ENCODE peak calls at places on chromosome 17, in ten cellular contexts. V is heart right ventricle; W is CD8-positive, alpha-beta T cell; I is CD4-positive, alpha-beta T cell; C is K562; A is fibroblast of the aortic adventitia; U is esophagus squamous epithelium; E is PC-3; G is fibroblast of villous mesenchyme; Z is A673. S is an unnamed sample.

GRCh38 chr17:70139449-70139993 is 29.8 kb upstream of the KCNJ2 start:
- DNase-seq in Z (no peak), E (no peak), V (no peak), C (no peak), W (no peak), G (no peak), A (no peak), I (no peak), U (no peak), S (no peak)

GRCh38 chr17:29136998-29137730 is 43.0 kb downstream of the MYO18A start:
- DNase-seq in G (no peak), V (no peak), I (no peak), W (no peak), Z (no peak), U (no peak), C (no peak), A (peak; percentile 34), E (peak; percentile 9), S (no peak)

GRCh38 chr17:44360826-44361225 is 2.8 kb downstream of the FAM171A2 start:
- DNase-seq in U (no peak), V (no peak), E (no peak), Z (no peak), C (peak; percentile 65), G (peak; percentile 67), A (peak; percentile 43), I (no peak), W (no peak), S (no peak)

GRCh38 chr17:37067555-37068111 is 118.9 kb downstream of the AATF start:
- DNase-seq in A (peak; percentile 58), W (no peak), C (peak; percentile 43), U (no peak), I (no peak), V (peak; percentile 22), E (peak; percentile 87), G (peak; percentile 87), Z (no peak), S (no peak)

GRCh38 chr17:58334661-58335060 is 6.1 kb upstream of the TSPOAP1 start:
- DNase-seq in C (no peak), V (no peak), W (no peak), I (no peak), U (no peak), E (no peak), Z (no peak), G (no peak), A (no peak), S (no peak)

GRCh38 chr17:29835438-29836351 is 94.3 kb downstream of the SSH2 start:
- DNase-seq in U (no peak), E (peak; percentile 10), I (no peak), Z (no peak), V (no peak), C (no peak), W (no peak), G (no peak), A (peak; percentile 70), S (no peak)

GRCh38 chr17:63476857-63477470 is at the start of gene ACE:
- DNase-seq in I (peak; percentile 31), E (peak; percentile 54), U (no peak), Z (peak; percentile 36), W (no peak), C (peak; percentile 80), V (peak; percentile 45), A (no peak), G (peak; percentile 13), S (peak; percentile 73)

GRCh38 chr17:81551458-81552243 is 502 bp downstream of the FAAP100 start:
- DNase-seq in G (peak; percentile 58), A (no peak), W (no peak), E (peak; percentile 22), Z (no peak), I (no peak), U (no peak), V (peak; percentile 27), C (peak; percentile 86), S (peak; percentile 62)

GRCh38 chr17:45410144-45411091 is 22.3 kb downstream of the ARHGAP27 start:
- DNase-seq in A (no peak), Z (no peak), V (no peak), G (no peak), I (peak; percentile 40), W (no peak), U (no peak), E (no peak), C (no peak), S (peak; percentile 88)

GRCh38 chr17:37608369-37609169 is 649 bp downstream of the SYNRG start:
- DNase-seq in Z (peak; percentile 40), G (peak; percentile 51), U (no peak), I (no peak), C (no peak), A (peak; percentile 40), W (no peak), E (peak; percentile 2), V (no peak), S (peak; percentile 18)

GRCh38 chr17:16923097-16923903 is 48.6 kb downstream of the TNFRSF13B start:
- DNase-seq in A (no peak), W (no peak), C (no peak), G (no peak), Z (no peak), I (no peak), U (no peak), V (no peak), E (no peak), S (no peak)

GRCh38 chr17:48834973-48835372 is 4.1 kb downstream of the CALCOCO2 start:
- DNase-seq in U (no peak), I (no peak), E (no peak), Z (no peak), A (no peak), V (no peak), G (no peak), C (no peak), W (no peak), S (no peak)

GRCh38 chr17:63029520-63029919 is 63.5 kb downstream of the TANC2 start:
- DNase-seq in G (no peak), C (no peak), W (no peak), V (no peak), E (peak; percentile 62), U (no peak), Z (no peak), I (no peak), A (peak; percentile 69), S (no peak)

GRCh38 chr17:66272699-66273390 is 29.6 kb upstream of the PRKCA start:
- DNase-seq in U (no peak), E (peak; percentile 96), G (peak; percentile 79), A (peak; percentile 97), V (no peak), W (no peak), I (no peak), Z (peak; percentile 27), C (peak; percentile 47), S (no peak)

GRCh38 chr17:47189732-47190621 is 882 bp upstream of the CDC27 start:
- DNase-seq in A (no peak), Z (no peak), G (no peak), W (no peak), U (no peak), I (no peak), V (no peak), C (no peak), E (no peak), S (no peak)

DNA sequence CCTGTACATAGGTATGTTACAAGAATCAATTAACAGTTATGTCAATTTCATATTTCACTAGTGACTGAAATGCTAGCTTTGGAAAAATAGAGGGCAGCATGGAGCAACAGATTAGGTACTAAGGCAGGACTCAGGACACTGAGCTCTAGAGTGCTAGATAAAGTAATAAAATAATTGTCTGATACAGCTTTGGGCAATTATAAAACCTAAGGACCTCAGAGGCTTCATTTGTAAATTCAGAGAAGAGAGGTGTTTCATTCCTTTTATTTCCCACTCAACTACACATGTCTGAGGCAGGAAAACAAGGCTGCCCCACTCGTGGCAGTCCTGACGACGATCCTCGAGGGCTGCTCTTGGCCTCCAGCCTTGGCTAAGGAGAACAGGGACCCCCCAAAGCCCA is 81.5 kb downstream of the CA4 start:
- DNase-seq in E (peak; percentile 61), G (peak; percentile 33), V (no peak), A (peak; percentile 51), C (no peak), U (no peak), I (no peak), Z (peak; percentile 64), W (no peak), S (peak; percentile 27)
- TF ChIP-seq CTCF in E (peak; percentile 87), G (peak; percentile 54), V (peak; percentile 51), A (peak; percentile 59), C (peak; percentile 46), U (peak; percentile 10), I (peak; percentile 48), Z (peak; percentile 71), W (no peak), S (peak; percentile 33)

DNA sequence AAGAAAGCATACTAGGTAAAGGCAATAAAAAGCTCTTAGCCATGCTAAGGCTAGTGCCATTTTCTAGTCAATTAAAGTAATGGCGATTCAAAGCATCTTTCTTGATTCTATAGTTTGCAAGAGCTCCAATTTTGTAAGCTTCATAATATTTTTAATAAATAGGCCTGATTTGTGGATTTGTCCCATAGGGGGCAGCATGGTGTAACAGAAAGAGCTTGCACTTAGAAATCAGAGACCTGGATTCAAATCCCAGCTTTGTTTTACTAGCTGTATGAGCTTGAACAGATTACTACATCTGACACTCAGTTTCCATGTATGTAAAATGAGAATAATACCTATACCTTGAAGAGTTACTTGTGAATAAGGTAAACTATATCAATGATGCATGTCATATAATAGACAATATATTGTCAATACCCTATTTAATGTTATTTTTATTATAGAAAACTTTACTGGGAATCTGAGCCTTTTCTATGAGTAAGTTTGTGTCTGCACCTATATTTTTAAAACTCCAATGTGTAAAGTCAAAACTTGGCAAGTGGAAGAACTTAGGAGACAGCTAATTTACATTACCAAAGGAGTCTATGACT is 93.6 kb upstream of the NOG start:
- DNase-seq in I (no peak), G (peak; percentile 30), U (no peak), W (no peak), C (peak; percentile 23), A (peak; percentile 21), Z (peak; percentile 57), E (peak; percentile 73), V (no peak), S (no peak)
- TF ChIP-seq CTCF in I (peak; percentile 42), G (peak; percentile 36), U (peak; percentile 45), W (peak; percentile 39), C (peak; percentile 55), A (peak; percentile 29), Z (peak; percentile 64), E (peak; percentile 86), V (peak; percentile 49), S (peak; percentile 24)

DNA sequence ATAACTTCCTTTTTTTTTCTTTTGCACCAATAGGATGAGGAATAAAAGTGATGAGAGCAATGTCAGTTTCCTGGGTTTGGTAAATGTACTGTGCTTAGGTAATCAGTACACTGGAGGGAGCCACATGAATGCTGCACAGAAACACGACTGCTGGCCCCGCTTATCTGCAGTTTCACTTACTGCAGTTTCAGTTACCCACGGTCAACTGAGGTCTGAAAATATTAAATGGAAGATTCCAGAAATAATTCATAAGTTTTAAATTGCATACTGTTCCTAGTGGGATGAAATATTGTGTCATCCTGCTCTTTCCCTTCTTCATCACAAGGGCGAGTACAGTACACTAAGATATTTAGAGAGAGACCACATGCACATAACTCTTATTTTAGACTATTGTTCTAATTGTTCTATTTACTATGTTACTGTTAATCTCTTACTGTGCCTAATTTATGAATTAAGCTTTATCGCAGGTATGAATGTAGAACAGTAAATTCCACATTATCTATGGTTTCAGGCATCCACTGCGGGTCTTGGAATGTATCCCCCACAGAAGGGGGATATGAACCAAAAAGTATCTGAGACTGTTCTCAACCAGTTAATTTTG is 6.4 kb upstream of the LGALS3BP start:
- DNase-seq in W (no peak), Z (peak; percentile 33), G (peak; percentile 76), U (no peak), V (peak; percentile 35), A (peak; percentile 70), E (peak; percentile 42), C (peak; percentile 63), I (no peak), S (no peak)
- TF ChIP-seq CTCF in W (peak; percentile 32), Z (peak; percentile 23), G (peak; percentile 50), U (peak; percentile 21), V (peak; percentile 65), A (peak; percentile 55), E (peak; percentile 45), C (peak; percentile 64), I (peak; percentile 45), S (peak; percentile 12)

GRCh38 chr17:35578195-35578928 is at the start of gene PEX12:
- DNase-seq in I (peak; percentile 77), W (peak; percentile 70), G (peak; percentile 87), U (peak; percentile 51), E (peak; percentile 84), Z (peak; percentile 84), A (peak; percentile 84), C (peak; percentile 78), V (peak; percentile 84), S (peak; percentile 85)
- TF ChIP-seq CTCF in I (no peak), W (no peak), G (no peak), U (no peak), E (no peak), Z (no peak), A (no peak), C (no peak), V (no peak), S (no peak)

S was measured in GM13976.